ENCODE peak calls at places on chromosomes 16 and 17, in eight cellular contexts. S is HCT116, O is OCI-LY7, J is MM.1S, N is GM23248, P is PC-3, V is hepatocyte, H is SK-N-SH. U is an unnamed sample.

GRCh38 chr16:84660973-84661372 is 12.7 kb downstream of the KLHL36 start:
- DNase-seq in V (no peak), J (no peak), O (no peak), P (no peak), N (peak; percentile 46), H (no peak), S (no peak), U (no peak)

GRCh38 chr16:86252596-86252995 is 257.7 kb upstream of the FOXF1 start:
- DNase-seq in H (peak; percentile 31), P (no peak), N (peak; percentile 49), O (peak; percentile 3), S (peak; percentile 42), J (no peak), V (peak; percentile 20), U (peak; percentile 79)

GRCh38 chr16:57185945-57186629 is at the start of the genes PSME3IP1 and RSPRY1:
- DNase-seq in O (peak; percentile 99), J (peak; percentile 99), S (peak; percentile 99), V (peak; percentile 99), N (peak; percentile 99), P (peak; percentile 99), H (peak; percentile 100), U (peak; percentile 99)

GRCh38 chr17:37088913-37089312 is 140.2 kb downstream of the AATF start:
- DNase-seq in P (no peak), H (peak; percentile 50), S (no peak), N (no peak), V (no peak), O (no peak), J (no peak), U (peak; percentile 31)

GRCh38 chr17:9209347-9209746 is 188.0 kb downstream of the NTN1 start:
- DNase-seq in H (no peak), S (no peak), P (no peak), O (no peak), V (no peak), N (no peak), J (no peak), U (no peak)

GRCh38 chr16:19898924-19899604 is 14.4 kb upstream of the GPRC5B start:
- DNase-seq in J (peak; percentile 48), N (peak; percentile 64), H (peak; percentile 64), O (peak; percentile 45), V (peak; percentile 73), S (peak; percentile 57), P (peak; percentile 69), U (peak; percentile 72)

GRCh38 chr16:2023098-2023925 is 3.4 kb upstream of the NHERF2 start:
- DNase-seq in N (peak; percentile 92), J (peak; percentile 87), H (peak; percentile 97), S (peak; percentile 77), P (peak; percentile 89), V (peak; percentile 95), O (peak; percentile 89), U (peak; percentile 93)

GRCh38 chr16:54325616-54326265 is 39.2 kb upstream of the IRX3 start:
- DNase-seq in S (no peak), H (no peak), J (no peak), V (no peak), N (peak; percentile 2), P (no peak), O (no peak), U (no peak)

GRCh38 chr16:22739077-22739476 is 74.9 kb upstream of the HS3ST2 start:
- DNase-seq in S (no peak), P (no peak), N (no peak), J (no peak), H (no peak), V (no peak), O (peak; percentile 31), U (no peak)

GRCh38 chr16:87874639-87875472 is 5.5 kb upstream of the SLC7A5 start:
- DNase-seq in J (no peak), S (no peak), O (no peak), N (no peak), V (no peak), P (no peak), H (no peak), U (no peak)

GRCh38 chr16:84088695-84089395 is 27.9 kb downstream of the MBTPS1 start:
- DNase-seq in S (no peak), H (no peak), V (no peak), P (peak; percentile 8), J (peak; percentile 85), N (peak; percentile 11), O (peak; percentile 76), U (no peak)

GRCh38 chr17:63450551-63450950 is 4.4 kb upstream of the CYB561 start:
- DNase-seq in V (no peak), J (no peak), S (no peak), N (peak; percentile 47), P (peak; percentile 71), H (peak; percentile 49), O (no peak), U (no peak)

GRCh38 chr17:48001187-48001586 is 30.3 kb downstream of the CDK5RAP3 start:
- DNase-seq in H (no peak), O (no peak), V (no peak), S (no peak), N (peak; percentile 54), P (no peak), J (no peak), U (no peak)

GRCh38 chr17:48003686-48004120 is 32.8 kb downstream of the CDK5RAP3 start:
- DNase-seq in S (no peak), J (no peak), O (no peak), V (no peak), N (no peak), P (no peak), H (no peak), U (peak; percentile 58)

GRCh38 chr17:48004973-48005372 is 32.6 kb downstream of the COPZ2 start:
- DNase-seq in N (peak; percentile 22), H (no peak), S (no peak), J (no peak), P (no peak), V (no peak), O (no peak), U (no peak)

GRCh38 chr17:48002920-48003685 is 32.2 kb downstream of the CDK5RAP3 start:
- DNase-seq in J (no peak), H (peak; percentile 86), O (no peak), P (no peak), V (peak; percentile 50), N (peak; percentile 45), S (no peak), U (peak; percentile 79)

GRCh38 chr17:48002208-48002919 is 31.5 kb downstream of the CDK5RAP3 start:
- DNase-seq in O (peak; percentile 60), N (peak; percentile 86), J (no peak), H (no peak), S (no peak), P (peak; percentile 94), V (peak; percentile 56), U (peak; percentile 48)
- TF ChIP-seq EZH2phosphoT487 in O (no peak), N (no peak), J (no peak), H (no peak), S (no peak), P (no peak), V (no peak), U (no peak)

DNA sequence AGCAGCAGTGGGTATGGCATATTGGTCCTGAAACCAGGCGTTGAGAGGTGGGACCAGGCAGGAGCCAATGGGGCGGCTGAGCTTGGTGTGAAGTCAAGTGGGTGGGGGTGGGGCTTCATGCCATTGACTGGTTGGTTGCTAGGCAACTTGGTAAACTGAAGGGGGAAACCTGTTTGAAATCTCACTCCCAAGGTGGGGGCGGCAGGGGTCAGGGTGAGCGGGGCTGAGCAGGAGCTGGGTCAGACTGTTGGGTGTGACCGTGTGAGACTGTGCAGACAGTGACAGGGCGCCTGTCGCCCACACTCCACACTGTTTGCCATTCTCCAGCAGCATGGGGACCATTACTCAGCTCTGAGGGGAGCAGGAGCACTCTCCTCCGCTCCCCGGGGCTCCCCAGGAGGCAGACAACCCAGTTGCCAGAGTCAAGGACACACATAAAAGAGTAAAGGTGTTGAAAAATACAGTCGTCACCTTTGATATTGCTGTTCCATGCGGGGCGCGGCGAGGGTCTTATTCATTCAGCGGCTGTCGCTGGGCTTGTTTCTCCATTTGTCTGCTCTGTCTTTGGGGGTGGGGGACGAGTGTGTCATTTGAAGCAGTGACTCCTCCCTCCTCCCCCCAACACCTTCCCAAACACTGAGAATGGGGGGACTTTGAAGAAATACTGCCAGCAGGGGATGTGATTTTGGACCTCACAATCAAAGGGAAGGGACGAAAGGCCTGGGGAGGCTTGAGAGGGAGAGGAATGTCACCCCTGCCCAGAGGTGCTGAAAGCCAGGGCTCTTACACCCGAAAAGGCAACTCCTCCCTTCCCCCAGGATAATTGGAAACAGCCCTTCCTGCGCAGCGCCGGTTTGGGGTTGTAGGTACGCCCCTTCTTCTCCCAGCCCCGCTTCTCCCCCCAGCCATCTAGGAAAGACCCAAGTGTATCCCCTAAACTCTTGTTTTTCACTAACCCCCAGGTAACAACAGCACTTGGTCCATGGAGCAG is 1.1 kb upstream of the EFNB3 start:
- DNase-seq in H (peak; percentile 86), O (peak; percentile 34), N (peak; percentile 84), V (peak; percentile 90), J (no peak), S (no peak), P (no peak), U (peak; percentile 92)
- H3K4me3 ChIP-seq in H (peak overlapping the region; percentile 80), O (no peak overlapping the region), N (peak overlapping the region; percentile 77), V (peak overlapping the region; percentile 94), J (no peak overlapping the region), S (no peak overlapping the region), P (peak overlapping the region; percentile 70), U (peak overlapping the region; percentile 96)

GRCh38 chr17:29212681-29213121 is 32.5 kb upstream of the MYO18A start:
- DNase-seq in N (peak; percentile 83), O (no peak), S (no peak), V (no peak), J (no peak), P (no peak), H (no peak), U (no peak)
- TF ChIP-seq EZH2phosphoT487 in N (no peak), O (no peak), S (no peak), V (no peak), J (no peak), P (no peak), H (no peak), U (no peak)

GRCh38 chr17:79614248-79614647 is 3.4 kb upstream of the RBFOX3 start:
- DNase-seq in J (no peak), N (no peak), P (no peak), H (no peak), O (no peak), S (no peak), V (no peak), U (no peak)
- H3K4me3 ChIP-seq in J (no peak overlapping the region), N (no peak overlapping the region), P (no peak overlapping the region), H (no peak overlapping the region), O (no peak overlapping the region), S (no peak overlapping the region), V (no peak overlapping the region), U (no peak overlapping the region)

GRCh38 chr17:1776328-1776727 is 14.5 kb downstream of the SERPINF1 start:
- DNase-seq in P (no peak), J (no peak), V (no peak), H (no peak), N (no peak), O (no peak), S (no peak), U (no peak)

GRCh38 chr17:1783271-1783670 is 21.4 kb downstream of the SERPINF1 start:
- DNase-seq in O (no peak), S (no peak), H (no peak), N (peak; percentile 39), J (no peak), P (no peak), V (no peak), U (no peak)

GRCh38 chr17:1776857-1777256 is 15.0 kb downstream of the SERPINF1 start:
- DNase-seq in O (no peak), P (no peak), H (no peak), S (no peak), J (no peak), N (no peak), V (no peak), U (no peak)

GRCh38 chr17:1782171-1782567 is 20.3 kb downstream of the SERPINF1 start:
- DNase-seq in O (no peak), H (no peak), P (no peak), S (no peak), J (no peak), N (no peak), V (no peak), U (no peak)

GRCh38 chr17:1779571-1780074 is 17.8 kb downstream of the SERPINF1 start:
- DNase-seq in O (no peak), V (peak; percentile 87), H (peak; percentile 44), J (no peak), N (peak; percentile 95), S (no peak), P (peak; percentile 77), U (no peak)
- TF ChIP-seq EZH2phosphoT487 in O (no peak), V (no peak), H (no peak), J (no peak), N (peak; percentile 83), S (no peak), P (no peak), U (no peak)